ENCODE peak calls at places on chromosomes 7 and 10, in eight cellular contexts. R, Y, T, K, B, D, J and F are unnamed samples.

GRCh38 chr7:66957595-66958290 is 36.7 kb downstream of the TMEM248 start:
- DNase-seq in R (no peak), Y (no peak), T (no peak), K (no peak), B (no peak), D (peak; percentile 5), J (no peak), F (no peak)

GRCh38 chr7:16915405-16915804 is 33.6 kb upstream of the AGR3 start:
- DNase-seq in R (peak; percentile 3), Y (no peak), T (no peak), K (no peak), B (no peak), D (no peak), J (no peak), F (no peak)

GRCh38 chr10:45495438-45496152 is 121.6 kb downstream of the ALOX5 start:
- DNase-seq in R (peak; percentile 6), Y (no peak), T (no peak), K (no peak), B (no peak), D (peak; percentile 55), J (no peak), F (no peak)

GRCh38 chr7:1413936-1414639 is 45.2 kb downstream of the MICALL2 start:
- DNase-seq in R (no peak), Y (no peak), T (no peak), K (no peak), B (no peak), D (no peak), J (no peak), F (no peak)

GRCh38 chr7:47806701-47807103 is 141.6 kb downstream of the PKD1L1 start:
- DNase-seq in R (no peak), Y (no peak), T (no peak), K (no peak), B (no peak), D (no peak), J (no peak), F (no peak)

GRCh38 chr10:71526662-71527061 is 129.9 kb downstream of the CDH23 start:
- DNase-seq in R (no peak), Y (no peak), T (no peak), K (no peak), B (no peak), D (no peak), J (no peak), F (no peak)

GRCh38 chr10:52864459-52865106 is 92.0 kb upstream of the MBL2 start:
- DNase-seq in R (no peak), Y (no peak), T (no peak), K (no peak), B (peak; percentile 50), D (no peak), J (peak; percentile 25), F (peak; percentile 63)

GRCh38 chr10:44809652-44810051 is 101.5 kb upstream of the TMEM72 start:
- DNase-seq in R (no peak), Y (no peak), T (no peak), K (no peak), B (peak; percentile 88), D (no peak), J (no peak), F (no peak)

GRCh38 chr10:123134058-123134914 is 1.5 kb upstream of the HMX3 start:
- DNase-seq in R (no peak), Y (no peak), T (no peak), K (no peak), B (peak; percentile 52), D (no peak), J (no peak), F (peak; percentile 64)

DNA sequence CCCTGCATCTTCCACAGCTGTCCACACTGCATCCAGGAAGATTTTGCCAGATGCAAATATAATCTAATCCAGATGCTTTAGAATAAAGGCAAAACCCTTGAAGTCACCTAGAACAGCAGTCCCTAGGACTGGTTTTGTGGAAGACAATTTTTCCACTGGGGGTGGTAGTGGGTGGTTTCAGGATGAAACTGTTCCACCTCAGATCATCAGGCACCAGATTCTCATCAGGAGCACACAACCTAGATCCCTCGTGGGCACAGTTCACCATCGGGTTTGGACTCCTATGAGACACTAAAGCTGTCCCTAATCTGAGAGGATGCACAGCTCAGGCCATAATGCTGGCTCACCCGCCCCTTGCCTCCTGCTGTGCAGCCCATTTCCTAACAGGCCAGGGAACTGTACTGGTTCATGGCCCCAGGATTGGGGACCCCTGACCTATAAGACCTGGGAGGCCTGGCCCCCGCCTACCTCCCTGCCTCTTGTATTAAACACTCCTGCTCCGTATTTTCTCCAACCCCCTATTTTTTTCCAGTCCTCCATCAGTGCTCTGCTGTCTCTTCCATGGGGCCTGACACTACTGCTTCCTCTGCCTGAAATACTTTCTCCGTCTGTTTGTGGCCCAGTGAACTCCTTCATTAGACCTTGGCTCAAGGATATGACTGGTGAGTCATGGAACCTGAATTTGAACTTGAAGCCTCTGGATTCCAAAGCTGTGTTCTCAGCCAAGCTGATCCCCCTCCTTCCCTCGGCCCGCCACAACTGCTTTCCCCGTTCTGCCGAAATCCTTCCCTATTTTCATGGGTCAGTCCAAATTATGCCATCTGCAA is 79.9 kb upstream of the RHEB start:
- DNase-seq in R (peak; percentile 68), Y (no peak), T (no peak), K (no peak), B (no peak), D (no peak), J (peak; percentile 73), F (no peak)
- TF ChIP-seq POLR2AphosphoS5 in R (peak; percentile 40), Y (no peak), T (no peak), K (peak; percentile 39), B (no peak), D (no peak), J (peak; percentile 54), F (no peak)

GRCh38 chr10:124648738-124649137 is 95.4 kb downstream of the FAM53B start:
- DNase-seq in R (no peak), Y (no peak), T (no peak), K (peak; percentile 55), B (no peak), D (peak; percentile 60), J (no peak), F (no peak)
- TF ChIP-seq POLR2AphosphoS5 in R (no peak), Y (no peak), T (no peak), K (no peak), B (no peak), D (no peak), J (no peak), F (no peak)

DNA sequence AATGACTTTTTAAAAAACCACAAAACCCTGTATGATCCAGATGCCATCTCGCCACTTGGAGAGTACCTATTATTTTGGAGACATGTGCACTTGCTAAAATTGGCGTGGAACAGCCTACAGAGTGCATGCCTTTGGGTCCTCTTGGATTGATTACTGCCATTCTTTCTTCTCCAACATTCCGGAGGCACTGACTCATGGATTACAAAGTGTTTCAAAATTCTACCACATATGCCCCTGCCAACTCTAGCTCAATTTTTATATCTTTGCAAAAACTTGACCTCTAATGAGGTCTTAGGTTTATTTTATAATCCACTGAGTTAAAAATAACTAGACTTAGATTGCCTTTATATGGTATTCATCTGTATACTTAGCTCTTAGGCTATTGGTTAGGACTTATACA is 55.8 kb upstream of the KIF5B start:
- DNase-seq in R (peak; percentile 6), Y (no peak), T (no peak), K (no peak), B (no peak), D (no peak), J (no peak), F (no peak)
- TF ChIP-seq POLR2AphosphoS5 in R (no peak), Y (no peak), T (no peak), K (no peak), B (no peak), D (no peak), J (no peak), F (no peak)

DNA sequence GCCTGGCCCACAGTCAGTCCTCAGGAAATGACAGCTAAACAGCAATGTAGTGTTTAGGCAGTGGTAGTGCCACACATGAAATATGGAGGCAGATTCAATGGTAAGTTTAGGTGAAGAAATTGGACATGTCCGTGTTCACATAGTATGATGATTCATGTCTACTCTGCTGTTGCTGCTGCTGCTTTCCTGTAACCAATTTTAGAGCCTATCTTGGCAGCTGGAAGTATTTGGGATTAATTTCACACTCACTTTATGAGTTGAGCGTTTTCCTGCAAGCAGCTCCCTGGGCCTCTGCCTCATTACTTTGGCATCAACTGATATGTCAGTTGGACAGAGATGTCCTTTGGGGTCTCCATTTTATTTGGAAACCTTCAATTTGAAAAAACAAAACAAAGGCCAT is 371.2 kb downstream of the BBS9 start:
- DNase-seq in R (no peak), Y (no peak), T (no peak), K (no peak), B (no peak), D (no peak), J (no peak), F (no peak)
- TF ChIP-seq POLR2AphosphoS5 in R (no peak), Y (no peak), T (no peak), K (no peak), B (no peak), D (no peak), J (no peak), F (no peak)

GRCh38 chr7:133511708-133512107 is 258.8 kb downstream of the EXOC4 start:
- DNase-seq in R (no peak), Y (no peak), T (no peak), K (no peak), B (no peak), D (no peak), J (no peak), F (no peak)

GRCh38 chr7:133512560-133512959 is 259.7 kb downstream of the EXOC4 start:
- DNase-seq in R (no peak), Y (no peak), T (no peak), K (no peak), B (no peak), D (no peak), J (peak; percentile 55), F (no peak)

GRCh38 chr7:133514551-133514950 is 261.7 kb downstream of the EXOC4 start:
- DNase-seq in R (no peak), Y (no peak), T (no peak), K (no peak), B (no peak), D (no peak), J (no peak), F (no peak)

GRCh38 chr7:133511242-133511641 is 258.4 kb downstream of the EXOC4 start:
- DNase-seq in R (no peak), Y (no peak), T (no peak), K (no peak), B (no peak), D (no peak), J (no peak), F (no peak)

DNA sequence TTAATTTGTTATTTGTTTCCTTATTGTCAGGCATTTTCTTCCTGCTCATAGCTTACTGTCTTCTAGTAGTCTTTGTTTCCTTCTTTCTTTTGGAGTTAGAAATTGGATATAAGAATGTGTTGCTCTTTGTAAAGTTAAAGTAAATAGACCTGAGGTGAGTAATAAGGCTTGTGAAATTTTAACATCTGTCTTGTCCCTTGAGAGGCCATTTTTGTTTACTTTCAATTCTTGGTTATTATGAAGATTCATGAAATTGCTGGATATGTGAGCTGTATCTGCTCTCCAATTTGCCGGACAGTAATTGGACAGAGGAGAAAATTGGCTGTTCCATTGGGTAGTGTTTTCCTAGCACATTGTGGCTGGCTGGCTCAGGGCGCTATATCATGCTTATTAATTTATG is 260.7 kb downstream of the EXOC4 start:
- DNase-seq in R (no peak), Y (no peak), T (no peak), K (no peak), B (no peak), D (no peak), J (no peak), F (no peak)
- TF ChIP-seq POLR2AphosphoS5 in R (no peak), Y (no peak), T (no peak), K (no peak), B (no peak), D (no peak), J (no peak), F (no peak)

GRCh38 chr7:157849341-157849596 is 512.5 kb downstream of the DNAJB6 start:
- DNase-seq in R (no peak), Y (no peak), T (no peak), K (no peak), B (no peak), D (no peak), J (no peak), F (no peak)
- TF ChIP-seq POLR2AphosphoS5 in R (no peak), Y (no peak), T (no peak), K (no peak), B (no peak), D (no peak), J (no peak), F (no peak)